ENCODE peak calls at places on chromosomes 4 and X, in eight cellular contexts. D is stimulated activated CD4-positive, alpha-beta T cell treated with anti-CD3 and anti-CD28 coated beads, Interleukin-15, amount 100 ng/mL, for 1 hour; J is left ventricle myocardium superior; L is germinal center; P is T-cell; X is effector CD4-positive, alpha-beta T cell; W is Daoy; Z is Right ventricle myocardium superior. A is an unnamed sample.

GRCh38 chr4:40333921-40334352 is 1.2 kb upstream of the CHRNA9 start:
- DNase-seq in D (no peak), J (no peak), L (no peak), P (no peak), X (no peak), W (peak), Z (no peak), A (peak)

GRCh38 chr4:100289980-100290379 is 99.7 kb upstream of the DDIT4L start:
- DNase-seq in D (no peak), J (no peak), L (no peak), P (no peak), X (no peak), W (no peak), Z (no peak), A (no peak)

GRCh38 chr4:169756971-169757574 is 671 bp downstream of the HPF1 start:
- DNase-seq in D (no peak), J (no peak), L (peak), P (no peak), X (no peak), W (no peak), Z (no peak), A (peak)

GRCh38 chrX:103941201-103941975 is 21.0 kb upstream of the TMSB15B start:
- DNase-seq in D (no peak), J (no peak), L (peak), P (no peak), X (no peak), W (peak), Z (no peak), A (peak)

GRCh38 chr4:2068566-2068965 is 9.4 kb downstream of the NAT8L start:
- DNase-seq in D (no peak), J (peak), L (no peak), P (no peak), X (no peak), W (no peak), Z (no peak), A (no peak)

GRCh38 chr4:8209997-8210396 is 10.9 kb downstream of the SH3TC1 start:
- DNase-seq in D (no peak), J (no peak), L (no peak), P (no peak), X (no peak), W (no peak), Z (no peak), A (no peak)

GRCh38 chr4:87521757-87522374 is 7.3 kb downstream of the SPARCL1 start:
- DNase-seq in D (no peak), J (no peak), L (no peak), P (no peak), X (no peak), W (peak), Z (no peak), A (no peak)

GRCh38 chr4:172726001-172726423 is 442.6 kb upstream of the GALNT7 start:
- DNase-seq in D (no peak), J (no peak), L (no peak), P (no peak), X (no peak), W (no peak), Z (no peak), A (no peak)

GRCh38 chr4:72338060-72338459 is 231.0 kb downstream of the ADAMTS3 start:
- DNase-seq in D (no peak), J (no peak), L (no peak), P (no peak), X (no peak), W (no peak), Z (no peak), A (no peak)

A was measured in GM03348.